ENCODE peak calls at places on chromosome 4, in four cellular contexts. A is K562, Z is GM12878, K is HepG2. U is an unnamed sample.

GRCh38 chr4:64718091-64718490 is 308.8 kb upstream of the TECRL start:
- DNase-seq in Z (no peak), K (no peak), A (no peak), U (no peak)

GRCh38 chr4:154854362-154854761 is 73.3 kb downstream of the RBM46 start:
- DNase-seq in Z (no peak), K (peak), A (no peak), U (no peak)

GRCh38 chr4:24800273-24800880 is 5.0 kb downstream of the SOD3 start:
- DNase-seq in Z (no peak), A (no peak), K (no peak), U (peak)

GRCh38 chr4:28868831-28869230 is 1851.3 kb upstream of the PCDH7 start:
- DNase-seq in A (no peak), K (no peak), Z (no peak), U (no peak)

GRCh38 chr4:81473086-81473396 is 1.3 kb upstream of the RASGEF1B start:
- DNase-seq in K (no peak), A (no peak), Z (no peak), U (no peak)

GRCh38 chr4:56077676-56078075 is 128.9 kb downstream of the CEP135 start:
- DNase-seq in Z (no peak), K (no peak), A (no peak), U (no peak)

GRCh38 chr4:129164243-129164642 is 68.3 kb downstream of the C4orf33 start:
- DNase-seq in Z (no peak), K (no peak), A (no peak), U (no peak)

GRCh38 chr4:76546282-76547166 is 111.5 kb downstream of the SHROOM3 start:
- DNase-seq in K (no peak), Z (no peak), A (no peak), U (no peak)

GRCh38 chr4:73599182-73599581 is 21.1 kb downstream of the RASSF6 start:
- DNase-seq in A (peak), K (peak), Z (no peak), U (peak)

GRCh38 chr4:13765535-13765934 is 138.0 kb upstream of the BOD1L1 start:
- DNase-seq in Z (no peak), A (no peak), K (no peak), U (no peak)

GRCh38 chr4:16775411-16776154 is 122.9 kb downstream of the LDB2 start:
- DNase-seq in Z (no peak), K (no peak), A (no peak), U (no peak)

GRCh38 chr4:152605641-152606304 is 69.9 kb upstream of the FBXW7 start:
- DNase-seq in K (no peak), A (no peak), Z (no peak), U (no peak)

GRCh38 chr4:7861440-7861881 is 78.2 kb downstream of the AFAP1 start:
- DNase-seq in A (no peak), K (no peak), Z (no peak), U (peak)

GRCh38 chr4:105206214-105206613 is 59.5 kb downstream of the TET2 start:
- DNase-seq in Z (no peak), A (no peak), K (no peak), U (no peak)

GRCh38 chr4:53459548-53459947 is 82.1 kb downstream of the FIP1L1 start:
- DNase-seq in K (peak), Z (no peak), A (no peak), U (no peak)

GRCh38 chr4:37837446-37837845 is 11.0 kb downstream of the PGM2 start:
- DNase-seq in K (no peak), Z (no peak), A (no peak), U (no peak)

GRCh38 chr4:113452868-113453620 is 308.5 kb downstream of the CAMK2D start:
- DNase-seq in A (no peak), K (no peak), Z (no peak), U (peak)

GRCh38 chr4:82770607-82771006 is 28.0 kb downstream of the SCD5 start:
- DNase-seq in A (no peak), Z (no peak), K (no peak), U (no peak)

GRCh38 chr4:181728567-181728966 is 514.6 kb upstream of the TENM3 start:
- DNase-seq in K (no peak), Z (no peak), A (no peak), U (no peak)

GRCh38 chr4:38531126-38531737 is 132.8 kb upstream of the KLF3 start:
- DNase-seq in K (no peak), Z (no peak), A (peak), U (no peak)

GRCh38 chr4:40515398-40516293 is 114.0 kb downstream of the RBM47 start:
- DNase-seq in Z (peak), K (peak), A (peak), U (no peak)

GRCh38 chr4:7872264-7872771 is 67.3 kb downstream of the AFAP1 start:
- DNase-seq in K (no peak), A (no peak), Z (no peak), U (no peak)

GRCh38 chr4:121656269-121656641 is 40.5 kb downstream of the ANXA5 start:
- DNase-seq in Z (peak), A (peak), K (peak), U (peak)

GRCh38 chr4:85569730-85570299 is 94.9 kb downstream of the ARHGAP24 start:
- DNase-seq in K (no peak), Z (peak), A (no peak), U (no peak)
- TF ChIP-seq CREB1 in K (no peak), Z (no peak), A (no peak), U (no peak)

DNA sequence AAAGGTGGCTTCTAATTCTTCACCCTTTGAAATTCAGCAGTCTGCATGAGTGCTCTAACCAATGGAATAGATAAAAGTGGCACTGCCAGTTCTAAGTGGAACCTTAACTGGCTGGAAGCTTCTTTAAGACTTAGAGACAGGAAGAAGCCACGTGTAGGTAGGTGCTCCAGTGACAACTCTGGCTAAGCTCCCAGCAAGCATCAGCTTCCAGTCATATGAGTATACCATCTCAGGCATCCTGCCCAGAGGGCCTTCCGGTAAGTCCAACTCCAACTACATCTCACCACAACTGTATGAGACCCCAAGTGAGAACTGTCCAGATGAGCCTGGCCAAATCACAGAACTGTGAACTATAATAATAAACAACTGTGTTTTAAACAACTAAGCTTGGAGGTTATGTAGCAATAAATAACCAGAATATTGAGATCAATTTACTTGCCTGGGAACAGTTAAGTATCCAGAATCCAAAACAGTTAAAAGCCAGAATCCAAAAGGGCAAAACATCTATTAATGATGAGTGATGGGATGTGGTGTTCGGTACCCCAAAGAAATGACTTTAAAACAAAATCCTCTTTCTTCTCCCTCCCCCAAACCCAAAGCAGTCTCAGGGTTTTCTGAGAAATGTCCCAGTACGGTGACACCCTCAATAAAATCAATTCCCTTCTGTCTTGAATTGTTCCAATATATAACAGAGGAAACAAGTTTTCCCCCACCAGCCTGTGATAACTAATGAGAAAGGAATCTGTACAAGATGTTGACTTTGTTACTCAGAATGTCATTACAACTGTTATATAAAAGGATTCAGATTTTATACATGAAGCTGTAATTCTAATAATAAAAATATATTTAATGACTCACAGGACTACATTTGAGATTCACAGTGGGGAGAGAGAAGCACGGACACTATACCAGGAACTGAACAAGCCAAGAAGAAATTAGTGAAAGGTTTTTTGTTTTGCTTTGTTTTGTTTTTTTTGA is 4.2 kb downstream of the TSPAN5 start:
- DNase-seq in A (no peak), K (no peak), Z (no peak), U (no peak)
- TF ChIP-seq CREM in A (no peak), K (no peak), Z (no peak), U (no peak)

GRCh38 chr4:173991321-173991720 is 292.1 kb downstream of the FBXO8 start:
- DNase-seq in Z (no peak), A (no peak), K (no peak), U (no peak)

GRCh38 chr4:173990126-173990878 is 293.2 kb downstream of the FBXO8 start:
- DNase-seq in A (peak), K (peak), Z (no peak), U (no peak)

GRCh38 chr4:173991814-173992213 is 291.7 kb downstream of the FBXO8 start:
- DNase-seq in Z (no peak), K (no peak), A (no peak), U (no peak)

GRCh38 chr4:173990879-173991231 is 292.6 kb downstream of the FBXO8 start:
- DNase-seq in K (no peak), Z (no peak), A (peak), U (no peak)
- TF ChIP-seq CBFB in K (no peak), Z (no peak), A (no peak), U (no peak)

DNA sequence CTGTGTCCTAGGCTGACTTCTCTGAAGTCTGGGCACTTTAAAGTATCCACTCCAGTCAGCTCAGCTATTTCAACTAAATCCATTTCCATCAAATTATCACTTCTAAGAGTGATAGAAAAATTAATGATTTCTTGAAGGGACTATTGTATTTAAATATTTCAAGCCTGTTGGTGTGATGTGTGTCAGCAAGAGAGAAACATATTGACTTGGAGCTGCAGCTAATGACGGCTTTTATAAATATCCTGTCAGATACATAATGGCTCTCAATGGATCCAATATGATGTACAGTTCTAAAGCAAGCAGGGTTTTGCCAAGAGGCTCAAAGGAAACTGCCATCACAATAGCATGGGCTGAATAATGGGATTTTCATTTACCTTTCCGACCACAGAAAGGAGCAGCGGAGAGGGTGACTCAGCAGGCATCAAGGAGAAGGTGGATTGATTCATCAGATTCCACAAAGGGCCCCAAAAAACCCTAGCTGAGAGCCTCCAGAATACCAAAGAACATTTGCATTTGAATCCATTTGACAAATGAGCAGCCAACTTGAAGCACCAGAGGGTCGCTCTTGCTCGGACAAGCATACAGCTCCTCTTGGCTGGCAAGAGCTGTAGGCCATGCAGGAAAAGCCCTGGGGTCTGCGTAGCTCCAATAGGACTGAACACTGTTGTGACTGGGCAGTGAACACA is 355.8 kb upstream of the NOCT start:
- DNase-seq in A (no peak), Z (no peak), K (no peak), U (peak)
- TF ChIP-seq CREB1 in A (no peak), Z (no peak), K (no peak), U (no peak)

GRCh38 chr4:183876268-183876934 is 28.7 kb upstream of the STOX2 start:
- DNase-seq in Z (no peak), K (no peak), A (no peak), U (no peak)
- TF ChIP-seq CREM in Z (no peak), K (no peak), A (no peak), U (no peak)

GRCh38 chr4:150155391-150155790 is 77.1 kb downstream of the DCLK2 start:
- DNase-seq in K (no peak), A (no peak), Z (no peak), U (no peak)
- TF ChIP-seq CBFB in K (no peak), A (no peak), Z (no peak), U (no peak)

DNA sequence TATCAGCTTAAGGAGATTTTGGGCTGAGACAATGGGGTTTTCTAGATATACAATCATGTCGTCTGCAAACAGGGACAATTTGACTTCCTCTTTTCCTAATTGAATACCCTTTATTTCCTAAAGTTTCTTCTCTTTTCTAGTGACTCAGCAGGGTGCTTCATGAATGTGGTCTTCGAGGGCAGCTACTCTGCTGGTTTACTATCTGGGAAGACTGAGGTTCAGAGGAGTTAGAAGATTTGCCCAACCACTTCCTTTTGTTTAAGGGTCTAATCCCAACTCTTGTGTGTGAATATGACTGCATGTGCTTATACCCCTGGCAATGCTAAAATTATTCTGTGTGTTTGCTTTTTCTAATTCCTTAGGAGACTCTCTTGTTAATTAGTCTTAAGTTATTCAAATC is 17.4 kb downstream of the EVC start:
- DNase-seq in A (no peak), K (no peak), Z (no peak), U (no peak)
- TF ChIP-seq CREB1 in A (no peak), K (no peak), Z (no peak), U (no peak)

GRCh38 chr4:185738851-185739250 is 73.1 kb downstream of the SORBS2 start:
- DNase-seq in Z (no peak), K (no peak), A (no peak), U (no peak)

GRCh38 chr4:185741795-185742194 is 70.2 kb downstream of the SORBS2 start:
- DNase-seq in Z (no peak), A (no peak), K (no peak), U (no peak)

GRCh38 chr4:185738038-185738552 is 73.9 kb downstream of the SORBS2 start:
- DNase-seq in Z (no peak), K (no peak), A (no peak), U (no peak)

GRCh38 chr4:185742766-185743165 is 69.2 kb downstream of the SORBS2 start:
- DNase-seq in A (no peak), K (no peak), Z (no peak), U (no peak)

GRCh38 chr4:185740471-185740873 is 71.5 kb downstream of the SORBS2 start:
- DNase-seq in Z (no peak), K (no peak), A (no peak), U (no peak)
- TF ChIP-seq CREM in Z (no peak), K (no peak), A (no peak), U (no peak)

GRCh38 chr4:133152801-133153526 is 3.9 kb downstream of the PCDH10 start:
- DNase-seq in A (no peak), K (no peak), Z (no peak), U (no peak)
- TF ChIP-seq CBFB in A (no peak), K (no peak), Z (no peak), U (no peak)